ENCODE peak calls at places on chromosomes 6 and 20, in nine cellular contexts. One of them, this sample, is unnamed.

GRCh38 chr6:43009124-43009523 is 4.6 kb downstream of the MEA1 start:
- DNase-seq in cardiac muscle cell: peak; percentile 51
- DNase-seq in heart left ventricle: no peak
- DNase-seq in naive thymus-derived CD4-positive, alpha-beta T cell: peak; percentile 39
- DNase-seq in neural progenitor cell: peak; percentile 23
- DNase-seq in tibial artery: no peak
- DNase-seq in PC-3: peak; percentile 58
- DNase-seq in right lobe of liver: no peak
- DNase-seq in hepatocyte: peak; percentile 63
- DNase-seq in this sample: peak; percentile 24

GRCh38 chr20:32485770-32486248 is 99.3 kb downstream of the NOL4L start:
- DNase-seq in cardiac muscle cell: no peak
- DNase-seq in heart left ventricle: no peak
- DNase-seq in naive thymus-derived CD4-positive, alpha-beta T cell: peak; percentile 30
- DNase-seq in neural progenitor cell: no peak
- DNase-seq in tibial artery: no peak
- DNase-seq in PC-3: no peak
- DNase-seq in right lobe of liver: no peak
- DNase-seq in hepatocyte: peak; percentile 69
- DNase-seq in this sample: no peak

GRCh38 chr6:96505363-96505762 is 16.2 kb upstream of the UFL1 start:
- DNase-seq in cardiac muscle cell: no peak
- DNase-seq in heart left ventricle: no peak
- DNase-seq in naive thymus-derived CD4-positive, alpha-beta T cell: no peak
- DNase-seq in neural progenitor cell: no peak
- DNase-seq in tibial artery: no peak
- DNase-seq in PC-3: no peak
- DNase-seq in right lobe of liver: no peak
- DNase-seq in hepatocyte: no peak
- DNase-seq in this sample: no peak

GRCh38 chr6:33752139-33753015 is 5.7 kb upstream of the IP6K3 start:
- DNase-seq in cardiac muscle cell: no peak
- DNase-seq in heart left ventricle: no peak
- DNase-seq in naive thymus-derived CD4-positive, alpha-beta T cell: no peak
- DNase-seq in neural progenitor cell: peak; percentile 46
- DNase-seq in tibial artery: no peak
- DNase-seq in PC-3: no peak
- DNase-seq in right lobe of liver: no peak
- DNase-seq in hepatocyte: peak; percentile 47
- DNase-seq in this sample: peak; percentile 51

GRCh38 chr20:7094438-7094997 is 327.0 kb downstream of the BMP2 start:
- DNase-seq in cardiac muscle cell: peak; percentile 16
- DNase-seq in heart left ventricle: no peak
- DNase-seq in naive thymus-derived CD4-positive, alpha-beta T cell: no peak
- DNase-seq in neural progenitor cell: peak; percentile 74
- DNase-seq in tibial artery: no peak
- DNase-seq in PC-3: peak; percentile 71
- DNase-seq in right lobe of liver: no peak
- DNase-seq in hepatocyte: peak; percentile 66
- DNase-seq in this sample: peak; percentile 65

GRCh38 chr20:47309806-47310426 is 46.6 kb downstream of the ZMYND8 start:
- DNase-seq in cardiac muscle cell: no peak
- DNase-seq in heart left ventricle: no peak
- DNase-seq in naive thymus-derived CD4-positive, alpha-beta T cell: no peak
- DNase-seq in neural progenitor cell: peak; percentile 46
- DNase-seq in tibial artery: no peak
- DNase-seq in PC-3: no peak
- DNase-seq in right lobe of liver: no peak
- DNase-seq in hepatocyte: no peak
- DNase-seq in this sample: no peak

GRCh38 chr20:49888341-49889244 is 26.7 kb downstream of the SPATA2 start:
- DNase-seq in cardiac muscle cell: peak; percentile 64
- DNase-seq in heart left ventricle: no peak
- DNase-seq in naive thymus-derived CD4-positive, alpha-beta T cell: peak; percentile 39
- DNase-seq in neural progenitor cell: peak; percentile 85
- DNase-seq in tibial artery: no peak
- DNase-seq in PC-3: peak; percentile 78
- DNase-seq in right lobe of liver: no peak
- DNase-seq in hepatocyte: peak; percentile 72
- DNase-seq in this sample: peak; percentile 34

GRCh38 chr6:45185403-45186251 is 142.5 kb upstream of the RUNX2 start:
- DNase-seq in cardiac muscle cell: peak; percentile 27
- DNase-seq in heart left ventricle: no peak
- DNase-seq in naive thymus-derived CD4-positive, alpha-beta T cell: no peak
- DNase-seq in neural progenitor cell: no peak
- DNase-seq in tibial artery: no peak
- DNase-seq in PC-3: no peak
- DNase-seq in right lobe of liver: no peak
- DNase-seq in hepatocyte: no peak
- DNase-seq in this sample: no peak

GRCh38 chr6:34152806-34153565 is 7.1 kb upstream of the GRM4 start:
- DNase-seq in cardiac muscle cell: no peak
- DNase-seq in heart left ventricle: no peak
- DNase-seq in naive thymus-derived CD4-positive, alpha-beta T cell: no peak
- DNase-seq in neural progenitor cell: no peak
- DNase-seq in tibial artery: no peak
- DNase-seq in PC-3: no peak
- DNase-seq in right lobe of liver: no peak
- DNase-seq in hepatocyte: no peak
- DNase-seq in this sample: no peak

GRCh38 chr6:110831405-110831804 is 16.1 kb upstream of the CDK19 start:
- DNase-seq in cardiac muscle cell: no peak
- DNase-seq in heart left ventricle: no peak
- DNase-seq in naive thymus-derived CD4-positive, alpha-beta T cell: no peak
- DNase-seq in neural progenitor cell: no peak
- DNase-seq in tibial artery: no peak
- DNase-seq in PC-3: no peak
- DNase-seq in right lobe of liver: no peak
- DNase-seq in hepatocyte: no peak
- DNase-seq in this sample: no peak

GRCh38 chr6:63803371-63803770 is 167.8 kb downstream of the PHF3 start:
- DNase-seq in cardiac muscle cell: no peak
- DNase-seq in heart left ventricle: no peak
- DNase-seq in naive thymus-derived CD4-positive, alpha-beta T cell: no peak
- DNase-seq in neural progenitor cell: no peak
- DNase-seq in tibial artery: no peak
- DNase-seq in PC-3: no peak
- DNase-seq in right lobe of liver: no peak
- DNase-seq in hepatocyte: no peak
- DNase-seq in this sample: no peak

GRCh38 chr6:142784344-142784743 is 160.6 kb downstream of the HIVEP2 start:
- DNase-seq in cardiac muscle cell: no peak
- DNase-seq in heart left ventricle: no peak
- DNase-seq in naive thymus-derived CD4-positive, alpha-beta T cell: no peak
- DNase-seq in neural progenitor cell: no peak
- DNase-seq in tibial artery: no peak
- DNase-seq in PC-3: no peak
- DNase-seq in right lobe of liver: no peak
- DNase-seq in hepatocyte: no peak
- DNase-seq in this sample: no peak

DNA sequence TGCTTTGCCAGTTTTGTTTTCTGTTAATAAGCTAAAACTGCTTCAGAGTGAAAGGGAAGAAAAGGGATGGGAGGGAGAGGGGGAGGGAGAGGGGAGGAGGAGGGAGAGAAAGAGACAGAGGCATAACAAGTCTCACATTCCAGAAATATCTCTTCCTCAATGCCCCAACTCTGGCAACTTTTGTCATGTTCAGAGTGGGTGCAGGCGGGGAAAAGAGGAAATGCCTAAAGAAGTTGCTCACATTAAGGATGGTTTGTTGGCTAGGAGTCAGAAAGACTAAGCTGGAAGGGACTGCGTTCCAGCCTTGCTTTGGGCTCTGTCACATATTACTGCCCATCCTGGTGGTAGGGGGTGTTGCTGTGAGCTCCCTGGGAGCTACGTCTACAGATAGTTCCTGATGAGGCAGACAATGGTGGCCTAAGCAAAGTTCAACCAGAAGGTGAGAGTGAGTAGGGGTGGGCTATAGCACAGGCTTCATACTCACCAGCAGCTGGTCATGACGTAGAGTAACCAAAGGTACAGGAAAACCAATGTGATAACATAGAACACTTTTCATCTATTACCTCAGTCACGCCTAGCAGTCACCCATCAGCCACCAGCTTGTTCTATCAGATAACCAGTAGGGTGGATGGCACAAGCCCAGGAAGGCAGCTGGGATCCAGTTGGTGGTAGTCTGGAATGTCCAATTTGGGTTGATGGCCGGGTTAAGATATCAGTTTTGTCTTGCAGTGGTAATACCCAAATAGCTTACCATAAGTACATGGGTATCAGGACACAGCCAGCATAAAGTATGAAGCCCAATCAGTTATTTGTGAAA is 2.1 kb downstream of the TSPYL4 start:
- DNase-seq in cardiac muscle cell: peak; percentile 91
- DNase-seq in heart left ventricle: no peak
- DNase-seq in naive thymus-derived CD4-positive, alpha-beta T cell: no peak
- DNase-seq in neural progenitor cell: peak; percentile 27
- DNase-seq in tibial artery: no peak
- DNase-seq in PC-3: no peak
- DNase-seq in right lobe of liver: no peak
- DNase-seq in hepatocyte: no peak
- DNase-seq in this sample: peak; percentile 68
- H3K4me3 ChIP-seq in cardiac muscle cell: peak overlapping the region; percentile 12
- H3K4me3 ChIP-seq in heart left ventricle: peak overlapping the region; percentile 32
- H3K4me3 ChIP-seq in naive thymus-derived CD4-positive, alpha-beta T cell: no peak overlapping the region
- H3K4me3 ChIP-seq in neural progenitor cell: peak overlapping the region; percentile 61
- H3K4me3 ChIP-seq in tibial artery: peak overlapping the region; percentile 89
- H3K4me3 ChIP-seq in PC-3: peak overlapping the region; percentile 97
- H3K4me3 ChIP-seq in right lobe of liver: no peak overlapping the region
- H3K4me3 ChIP-seq in hepatocyte: no peak overlapping the region
- H3K4me3 ChIP-seq in this sample: no peak overlapping the region

GRCh38 chr20:59002388-59002787 is 4.7 kb downstream of the CTSZ start:
- DNase-seq in cardiac muscle cell: no peak
- DNase-seq in heart left ventricle: no peak
- DNase-seq in naive thymus-derived CD4-positive, alpha-beta T cell: no peak
- DNase-seq in neural progenitor cell: no peak
- DNase-seq in tibial artery: no peak
- DNase-seq in PC-3: no peak
- DNase-seq in right lobe of liver: no peak
- DNase-seq in hepatocyte: no peak
- DNase-seq in this sample: no peak

GRCh38 chr20:59001449-59002171 is 5.4 kb downstream of the CTSZ start:
- DNase-seq in cardiac muscle cell: no peak
- DNase-seq in heart left ventricle: no peak
- DNase-seq in naive thymus-derived CD4-positive, alpha-beta T cell: no peak
- DNase-seq in neural progenitor cell: no peak
- DNase-seq in tibial artery: no peak
- DNase-seq in PC-3: no peak
- DNase-seq in right lobe of liver: peak; percentile 43
- DNase-seq in hepatocyte: no peak
- DNase-seq in this sample: no peak

GRCh38 chr20:59004493-59004762 is 2.6 kb downstream of the CTSZ start:
- DNase-seq in cardiac muscle cell: no peak
- DNase-seq in heart left ventricle: peak; percentile 50
- DNase-seq in naive thymus-derived CD4-positive, alpha-beta T cell: peak; percentile 57
- DNase-seq in neural progenitor cell: no peak
- DNase-seq in tibial artery: no peak
- DNase-seq in PC-3: no peak
- DNase-seq in right lobe of liver: no peak
- DNase-seq in hepatocyte: no peak
- DNase-seq in this sample: no peak

GRCh38 chr20:59003836-59004492 is 3.1 kb downstream of the CTSZ start:
- DNase-seq in cardiac muscle cell: no peak
- DNase-seq in heart left ventricle: no peak
- DNase-seq in naive thymus-derived CD4-positive, alpha-beta T cell: no peak
- DNase-seq in neural progenitor cell: no peak
- DNase-seq in tibial artery: no peak
- DNase-seq in PC-3: no peak
- DNase-seq in right lobe of liver: peak; percentile 46
- DNase-seq in hepatocyte: no peak
- DNase-seq in this sample: no peak

GRCh38 chr20:59002874-59003399 is 4.1 kb downstream of the CTSZ start:
- DNase-seq in cardiac muscle cell: no peak
- DNase-seq in heart left ventricle: no peak
- DNase-seq in naive thymus-derived CD4-positive, alpha-beta T cell: no peak
- DNase-seq in neural progenitor cell: no peak
- DNase-seq in tibial artery: no peak
- DNase-seq in PC-3: no peak
- DNase-seq in right lobe of liver: no peak
- DNase-seq in hepatocyte: no peak
- DNase-seq in this sample: no peak
- H3K36me3 ChIP-seq in cardiac muscle cell: no peaks in the 10 kb centered on the region
- H3K36me3 ChIP-seq in heart left ventricle: peaks cover 57% of the 10 kb centered on the region
- H3K36me3 ChIP-seq in naive thymus-derived CD4-positive, alpha-beta T cell: no peaks in the 10 kb centered on the region
- H3K36me3 ChIP-seq in neural progenitor cell: no peaks in the 10 kb centered on the region
- H3K36me3 ChIP-seq in tibial artery: peaks cover 36% of the 10 kb centered on the region
- H3K36me3 ChIP-seq in PC-3: no peaks in the 10 kb centered on the region
- H3K36me3 ChIP-seq in right lobe of liver: peaks cover 22% of the 10 kb centered on the region
- H3K36me3 ChIP-seq in hepatocyte: no peaks in the 10 kb centered on the region
- H3K36me3 ChIP-seq in this sample: peaks cover 12% of the 10 kb centered on the region

DNA sequence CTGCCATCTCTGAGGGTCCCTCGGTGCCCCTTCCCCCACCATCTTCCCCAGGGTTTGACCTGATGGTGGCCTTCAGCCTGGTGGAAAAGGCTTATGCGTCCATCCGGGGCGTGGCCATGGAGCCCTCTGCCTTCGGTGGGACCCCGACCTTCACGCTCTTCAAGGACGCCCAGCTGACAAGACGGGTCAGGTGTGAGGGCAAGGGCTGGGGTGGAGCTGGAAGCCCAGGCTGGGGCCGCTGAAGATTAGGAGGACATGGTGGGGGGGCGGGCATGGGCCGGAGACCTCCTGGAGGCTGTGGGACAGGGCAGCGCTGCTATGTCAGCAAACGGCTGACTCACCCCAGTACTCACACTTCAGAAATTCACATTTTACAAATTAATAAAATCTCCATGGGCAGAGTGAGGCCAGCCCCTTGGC is 23.5 kb downstream of the COL20A1 start:
- DNase-seq in cardiac muscle cell: no peak
- DNase-seq in heart left ventricle: no peak
- DNase-seq in naive thymus-derived CD4-positive, alpha-beta T cell: no peak
- DNase-seq in neural progenitor cell: no peak
- DNase-seq in tibial artery: peak; percentile 11
- DNase-seq in PC-3: no peak
- DNase-seq in right lobe of liver: no peak
- DNase-seq in hepatocyte: no peak
- DNase-seq in this sample: no peak
- H3K4me3 ChIP-seq in cardiac muscle cell: no peak overlapping the region
- H3K4me3 ChIP-seq in heart left ventricle: no peak overlapping the region
- H3K4me3 ChIP-seq in naive thymus-derived CD4-positive, alpha-beta T cell: no peak overlapping the region
- H3K4me3 ChIP-seq in neural progenitor cell: no peak overlapping the region
- H3K4me3 ChIP-seq in tibial artery: no peak overlapping the region
- H3K4me3 ChIP-seq in PC-3: no peak overlapping the region
- H3K4me3 ChIP-seq in right lobe of liver: no peak overlapping the region
- H3K4me3 ChIP-seq in hepatocyte: no peak overlapping the region
- H3K4me3 ChIP-seq in this sample: no peak overlapping the region

DNA sequence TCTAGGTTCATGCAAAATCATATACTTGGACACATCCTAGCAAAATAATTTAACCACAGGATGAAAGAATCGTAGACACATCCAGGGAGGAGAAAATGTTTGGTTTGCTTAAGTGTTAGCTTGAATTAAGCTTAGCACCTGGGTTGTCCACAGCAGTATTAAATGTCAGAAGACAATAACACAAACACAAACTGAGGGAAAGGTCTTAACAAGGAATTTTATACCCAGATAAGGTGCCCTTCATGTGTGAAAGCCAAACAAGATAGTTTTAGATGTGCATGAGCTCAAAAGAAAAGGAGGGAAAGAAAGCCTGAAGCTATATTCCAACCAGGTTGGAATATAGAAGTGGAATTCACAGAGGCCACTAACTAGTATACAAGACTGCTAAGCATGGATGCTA is 49.1 kb downstream of the SLC23A2 start:
- DNase-seq in cardiac muscle cell: no peak
- DNase-seq in heart left ventricle: no peak
- DNase-seq in naive thymus-derived CD4-positive, alpha-beta T cell: no peak
- DNase-seq in neural progenitor cell: no peak
- DNase-seq in tibial artery: no peak
- DNase-seq in PC-3: no peak
- DNase-seq in right lobe of liver: no peak
- DNase-seq in hepatocyte: no peak
- DNase-seq in this sample: no peak
- H3K36me3 ChIP-seq in cardiac muscle cell: no peaks in the 10 kb centered on the region
- H3K36me3 ChIP-seq in heart left ventricle: no peaks in the 10 kb centered on the region
- H3K36me3 ChIP-seq in naive thymus-derived CD4-positive, alpha-beta T cell: no peaks in the 10 kb centered on the region
- H3K36me3 ChIP-seq in neural progenitor cell: no peaks in the 10 kb centered on the region
- H3K36me3 ChIP-seq in tibial artery: no peaks in the 10 kb centered on the region
- H3K36me3 ChIP-seq in PC-3: peaks cover 5% of the 10 kb centered on the region
- H3K36me3 ChIP-seq in right lobe of liver: no peaks in the 10 kb centered on the region
- H3K36me3 ChIP-seq in hepatocyte: no peaks in the 10 kb centered on the region
- H3K36me3 ChIP-seq in this sample: no peaks in the 10 kb centered on the region

This sample was measured in bronchial epithelial cell.